ENCODE peak calls at places on chromosomes 11 and 22, in seven cellular contexts. K is GM23338, W is SK-N-SH, U is PC-3, R is MM.1S, B is HCT116, J is OCI-LY7. X is an unnamed sample.
A peak's percentile ranks its signal among the peaks of the same experiment; 100 is the strongest.

GRCh38 chr22:46076651-46077339 is 73.5 kb upstream of the PPARA start:
- DNase-seq in K (peak; percentile 54), W (no peak), U (peak; percentile 71), R (no peak), B (no peak), J (no peak), X (no peak)

GRCh38 chr11:85464283-85464682 is 162.9 kb downstream of the DLG2 start:
- DNase-seq in K (peak; percentile 52), W (no peak), U (no peak), R (no peak), B (no peak), J (no peak), X (peak; percentile 8)

GRCh38 chr11:122181372-122181771 is 65.4 kb upstream of the BLID start:
- DNase-seq in K (no peak), W (no peak), U (no peak), R (no peak), B (no peak), J (no peak), X (no peak)

GRCh38 chr11:9787981-9788521 is 124.2 kb downstream of the SWAP70 start:
- DNase-seq in K (no peak), W (no peak), U (no peak), R (no peak), B (no peak), J (no peak), X (no peak)

GRCh38 chr11:72584293-72584921 is 89.8 kb downstream of the PDE2A start:
- DNase-seq in K (peak; percentile 87), W (no peak), U (no peak), R (no peak), B (no peak), J (no peak), X (peak; percentile 64)

GRCh38 chr11:34274712-34275398 is 83.0 kb downstream of the ABTB2 start:
- DNase-seq in K (no peak), W (peak; percentile 56), U (peak; percentile 99), R (no peak), B (peak; percentile 92), J (no peak), X (no peak)

GRCh38 chr11:100874203-100874602 is 187.1 kb downstream of the ARHGAP42 start:
- DNase-seq in K (no peak), W (no peak), U (no peak), R (no peak), B (no peak), J (no peak), X (no peak)

GRCh38 chr22:40853961-40854360 is 2.5 kb downstream of the ST13 start:
- DNase-seq in K (no peak), W (peak; percentile 0), U (no peak), R (no peak), B (no peak), J (peak; percentile 19), X (no peak)

GRCh38 chr22:25816522-25817059 is 74.6 kb downstream of the MYO18B start:
- DNase-seq in K (no peak), W (no peak), U (no peak), R (no peak), B (no peak), J (no peak), X (no peak)

GRCh38 chr11:4388221-4388620 is 5.3 kb downstream of the TRIM21 start:
- DNase-seq in K (no peak), W (no peak), U (no peak), R (no peak), B (no peak), J (no peak), X (no peak)

GRCh38 chr11:6203327-6203726 is 2.0 kb upstream of the C11orf42 start:
- DNase-seq in K (no peak), W (no peak), U (no peak), R (peak; percentile 87), B (no peak), J (no peak), X (no peak)

GRCh38 chr22:44329179-44329796 is 16.5 kb upstream of the SHISAL1 start:
- DNase-seq in K (no peak), W (no peak), U (peak; percentile 61), R (peak; percentile 94), B (no peak), J (peak; percentile 79), X (no peak)

GRCh38 chr11:14308897-14309387 is 50.0 kb downstream of the RRAS2 start:
- DNase-seq in K (no peak), W (no peak), U (no peak), R (no peak), B (no peak), J (no peak), X (no peak)

GRCh38 chr22:37126383-37126782 is 16.9 kb upstream of the TMPRSS6 start:
- DNase-seq in K (peak; percentile 55), W (no peak), U (no peak), R (peak; percentile 16), B (peak; percentile 27), J (no peak), X (peak; percentile 50)

DNA sequence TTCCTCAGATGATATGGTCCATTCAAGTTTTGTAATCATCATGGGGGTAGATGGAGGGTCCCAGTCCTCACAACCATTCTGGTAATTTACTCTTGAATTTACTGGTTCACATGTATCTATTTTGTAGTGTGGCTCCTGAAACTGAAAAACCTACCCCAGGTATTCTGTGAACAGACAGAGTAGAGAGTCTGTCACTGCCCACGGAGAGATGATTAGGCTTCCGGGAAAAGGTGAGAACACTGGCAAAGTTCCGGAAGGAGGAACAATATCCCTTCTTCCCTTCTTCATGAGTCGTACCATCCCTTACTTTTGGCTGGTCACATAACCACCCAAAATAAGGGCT is 144.6 kb downstream of the MAML2 start:
- DNase-seq in K (no peak), W (no peak), U (no peak), R (no peak), B (no peak), J (no peak), X (no peak)
- H3K27ac ChIP-seq in K (no peak overlapping the region), W (no peak overlapping the region), U (peak overlapping the region; percentile 81), R (peak overlapping the region; percentile 9), B (no peak overlapping the region), J (no peak overlapping the region), X (no peak overlapping the region)

DNA sequence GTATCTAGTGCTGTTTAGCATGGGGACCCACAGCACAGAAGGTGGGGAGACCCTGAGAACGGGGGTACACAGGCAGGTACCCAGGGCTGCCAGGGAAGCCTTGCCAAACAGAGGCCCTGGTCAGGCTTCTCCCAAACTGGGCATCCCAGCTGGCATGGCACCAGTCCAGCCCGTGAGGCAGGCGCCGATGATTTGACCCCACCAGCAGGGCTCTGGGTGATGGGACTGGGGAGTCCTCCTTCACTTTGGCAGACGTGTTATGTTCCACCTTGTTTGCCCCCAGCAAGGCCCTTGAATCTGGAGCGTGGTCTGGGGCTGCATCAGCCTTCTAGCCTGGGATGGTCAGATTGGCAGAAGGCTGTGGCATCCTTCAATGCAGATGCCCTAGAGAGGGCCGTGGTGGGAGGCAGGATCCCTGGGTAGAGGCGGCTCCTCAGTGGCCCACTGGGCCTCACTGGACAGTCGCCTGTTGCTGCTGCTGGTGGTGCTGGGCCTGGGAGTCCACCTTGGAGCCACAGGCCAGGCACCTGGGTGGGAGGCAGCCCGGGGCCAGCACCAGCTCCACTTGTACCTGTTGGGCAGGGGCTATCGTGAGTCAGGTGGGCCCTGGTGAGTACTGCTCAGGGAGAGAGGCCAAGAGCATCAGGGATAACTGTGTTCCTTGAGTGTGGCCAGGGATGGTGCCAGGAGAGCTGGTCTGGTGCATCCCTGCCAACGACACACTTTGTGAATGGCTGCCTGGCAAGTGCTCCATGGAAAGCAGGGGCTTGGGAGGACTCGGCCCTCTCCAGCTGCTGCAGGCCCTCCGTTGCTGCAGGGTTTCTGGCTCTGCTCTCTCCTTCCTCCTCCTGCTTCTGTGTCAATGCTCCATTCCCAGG is 3.3 kb downstream of the ADORA2A start:
- DNase-seq in K (no peak), W (no peak), U (no peak), R (no peak), B (no peak), J (no peak), X (no peak)
- TF ChIP-seq EZH2phosphoT487 in K (no peak), W (no peak), U (no peak), R (no peak), B (no peak), J (no peak), X (no peak)

GRCh38 chr11:57482782-57483569 is 22.6 kb downstream of the RTN4RL2 start:
- DNase-seq in K (peak; percentile 88), W (peak; percentile 96), U (peak; percentile 32), R (peak; percentile 50), B (no peak), J (peak; percentile 57), X (peak; percentile 83)

GRCh38 chr11:57481915-57482781 is 21.8 kb downstream of the RTN4RL2 start:
- DNase-seq in K (peak; percentile 44), W (no peak), U (no peak), R (no peak), B (no peak), J (no peak), X (no peak)

GRCh38 chr11:57483570-57483934 is 23.2 kb downstream of the RTN4RL2 start:
- DNase-seq in K (no peak), W (no peak), U (no peak), R (no peak), B (no peak), J (no peak), X (no peak)

GRCh38 chr11:57485217-57486007 is 25.1 kb downstream of the RTN4RL2 start:
- DNase-seq in K (no peak), W (no peak), U (no peak), R (no peak), B (no peak), J (no peak), X (no peak)

DNA sequence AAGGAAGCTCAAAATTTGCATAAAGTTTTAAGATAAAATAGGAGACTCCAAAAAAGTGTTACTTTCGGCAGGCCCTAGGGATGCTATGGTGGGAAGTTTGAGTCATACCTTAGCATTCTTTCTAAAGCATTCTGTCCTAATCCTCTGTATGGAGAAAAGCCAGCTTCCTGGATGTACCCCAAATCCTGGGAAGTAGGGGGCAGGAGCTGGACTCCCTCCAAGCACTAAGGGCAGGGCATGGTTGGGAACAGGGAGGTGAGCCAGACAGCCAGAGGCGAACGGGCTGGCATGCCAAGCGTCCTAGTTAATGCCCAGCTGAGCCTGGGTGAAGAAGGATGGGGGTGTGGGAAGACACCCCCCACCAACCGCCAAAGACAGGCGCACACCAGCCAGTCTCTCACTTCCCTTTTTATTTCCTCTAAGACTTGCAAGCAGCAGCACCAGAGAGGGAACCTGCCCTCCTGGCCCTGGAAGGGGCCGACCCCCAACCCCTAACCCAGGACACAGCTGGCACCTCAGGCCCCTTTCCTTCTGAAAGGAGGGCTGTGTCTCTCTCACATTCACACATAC is 23.9 kb downstream of the RTN4RL2 start:
- DNase-seq in K (no peak), W (no peak), U (no peak), R (no peak), B (no peak), J (peak; percentile 79), X (no peak)
- H3K27ac ChIP-seq in K (no peak overlapping the region), W (no peak overlapping the region), U (no peak overlapping the region), R (no peak overlapping the region), B (no peak overlapping the region), J (peak overlapping the region; percentile 65), X (no peak overlapping the region)

GRCh38 chr11:69209038-69209350 is 53.3 kb downstream of the SMIM38 start:
- DNase-seq in K (no peak), W (no peak), U (no peak), R (no peak), B (no peak), J (no peak), X (no peak)

GRCh38 chr11:69209421-69209820 is 53.7 kb downstream of the SMIM38 start:
- DNase-seq in K (no peak), W (no peak), U (no peak), R (no peak), B (no peak), J (no peak), X (no peak)

GRCh38 chr11:69207165-69207889 is 51.6 kb downstream of the SMIM38 start:
- DNase-seq in K (no peak), W (no peak), U (no peak), R (no peak), B (no peak), J (no peak), X (no peak)

GRCh38 chr11:69209936-69210659 is 54.4 kb downstream of the SMIM38 start:
- DNase-seq in K (no peak), W (no peak), U (no peak), R (no peak), B (no peak), J (no peak), X (no peak)

GRCh38 chr11:69208190-69209037 is 52.7 kb downstream of the SMIM38 start:
- DNase-seq in K (no peak), W (no peak), U (no peak), R (no peak), B (no peak), J (no peak), X (no peak)
- TF ChIP-seq EZH2phosphoT487 in K (no peak), W (no peak), U (no peak), R (no peak), B (no peak), J (no peak), X (no peak)